ENCODE peak calls at places on chromosomes 7 and 10, in ten cellular contexts. One of them, this sample, is unnamed.
A peak's percentile ranks its signal among the peaks of the same experiment; 100 is the strongest.

GRCh38 chr10:11150255-11150731 is 132.6 kb downstream of the CELF2 start:
- DNase-seq in EL: no peak
- DNase-seq in SJSA1: no peak
- DNase-seq in pancreas: no peak
- DNase-seq in NCI-H1417: no peak
- DNase-seq in RPMI7951: no peak
- DNase-seq in naive thymus-derived CD8-positive, alpha-beta T cell: no peak
- DNase-seq in colonic mucosa: no peak
- DNase-seq in stimulated activated CD8-positive, alpha-beta memory T cell treated with anti-CD3 and anti-CD28 coated beads, Interleukin-15, amount 100 ng/mL, for 4 hours: no peak
- DNase-seq in effector CD4-positive, alpha-beta T cell: peak; percentile 36
- DNase-seq in this sample: no peak

GRCh38 chr7:108263364-108263951 is 133.3 kb upstream of the LAMB4 start:
- DNase-seq in naive thymus-derived CD8-positive, alpha-beta T cell: no peak
- DNase-seq in colonic mucosa: peak; percentile 42
- DNase-seq in pancreas: no peak
- DNase-seq in stimulated activated CD8-positive, alpha-beta memory T cell treated with anti-CD3 and anti-CD28 coated beads, Interleukin-15, amount 100 ng/mL, for 4 hours: no peak
- DNase-seq in NCI-H1417: peak; percentile 59
- DNase-seq in EL: no peak
- DNase-seq in effector CD4-positive, alpha-beta T cell: no peak
- DNase-seq in RPMI7951: no peak
- DNase-seq in SJSA1: no peak
- DNase-seq in this sample: no peak

GRCh38 chr7:151840088-151840910 is 36.6 kb downstream of the PRKAG2 start:
- DNase-seq in colonic mucosa: no peak
- DNase-seq in NCI-H1417: no peak
- DNase-seq in pancreas: no peak
- DNase-seq in naive thymus-derived CD8-positive, alpha-beta T cell: no peak
- DNase-seq in effector CD4-positive, alpha-beta T cell: no peak
- DNase-seq in RPMI7951: no peak
- DNase-seq in SJSA1: no peak
- DNase-seq in EL: no peak
- DNase-seq in stimulated activated CD8-positive, alpha-beta memory T cell treated with anti-CD3 and anti-CD28 coated beads, Interleukin-15, amount 100 ng/mL, for 4 hours: no peak
- DNase-seq in this sample: no peak

GRCh38 chr10:74103560-74104248 is 46.9 kb downstream of the AP3M1 start:
- DNase-seq in NCI-H1417: no peak
- DNase-seq in stimulated activated CD8-positive, alpha-beta memory T cell treated with anti-CD3 and anti-CD28 coated beads, Interleukin-15, amount 100 ng/mL, for 4 hours: no peak
- DNase-seq in SJSA1: no peak
- DNase-seq in pancreas: no peak
- DNase-seq in naive thymus-derived CD8-positive, alpha-beta T cell: no peak
- DNase-seq in effector CD4-positive, alpha-beta T cell: no peak
- DNase-seq in EL: peak; percentile 21
- DNase-seq in RPMI7951: peak; percentile 28
- DNase-seq in colonic mucosa: no peak
- DNase-seq in this sample: no peak

GRCh38 chr7:118085000-118085399 is 99.0 kb upstream of the LSM8 start:
- DNase-seq in RPMI7951: no peak
- DNase-seq in effector CD4-positive, alpha-beta T cell: no peak
- DNase-seq in pancreas: no peak
- DNase-seq in NCI-H1417: no peak
- DNase-seq in colonic mucosa: no peak
- DNase-seq in naive thymus-derived CD8-positive, alpha-beta T cell: no peak
- DNase-seq in SJSA1: no peak
- DNase-seq in EL: no peak
- DNase-seq in stimulated activated CD8-positive, alpha-beta memory T cell treated with anti-CD3 and anti-CD28 coated beads, Interleukin-15, amount 100 ng/mL, for 4 hours: no peak
- DNase-seq in this sample: no peak

GRCh38 chr10:17109475-17110207 is 20.0 kb downstream of the CUBN start:
- DNase-seq in RPMI7951: peak; percentile 92
- DNase-seq in stimulated activated CD8-positive, alpha-beta memory T cell treated with anti-CD3 and anti-CD28 coated beads, Interleukin-15, amount 100 ng/mL, for 4 hours: no peak
- DNase-seq in SJSA1: no peak
- DNase-seq in NCI-H1417: no peak
- DNase-seq in effector CD4-positive, alpha-beta T cell: no peak
- DNase-seq in naive thymus-derived CD8-positive, alpha-beta T cell: no peak
- DNase-seq in EL: peak; percentile 78
- DNase-seq in colonic mucosa: no peak
- DNase-seq in pancreas: no peak
- DNase-seq in this sample: peak; percentile 76

GRCh38 chr10:27611861-27612450 is 107.9 kb downstream of the RAB18 start:
- DNase-seq in effector CD4-positive, alpha-beta T cell: no peak
- DNase-seq in pancreas: no peak
- DNase-seq in RPMI7951: no peak
- DNase-seq in SJSA1: no peak
- DNase-seq in naive thymus-derived CD8-positive, alpha-beta T cell: no peak
- DNase-seq in EL: no peak
- DNase-seq in NCI-H1417: peak; percentile 57
- DNase-seq in stimulated activated CD8-positive, alpha-beta memory T cell treated with anti-CD3 and anti-CD28 coated beads, Interleukin-15, amount 100 ng/mL, for 4 hours: no peak
- DNase-seq in colonic mucosa: no peak
- DNase-seq in this sample: no peak

GRCh38 chr10:43968961-43969360 is 320.3 kb upstream of the ZNF32 start:
- DNase-seq in SJSA1: no peak
- DNase-seq in colonic mucosa: no peak
- DNase-seq in naive thymus-derived CD8-positive, alpha-beta T cell: no peak
- DNase-seq in EL: no peak
- DNase-seq in stimulated activated CD8-positive, alpha-beta memory T cell treated with anti-CD3 and anti-CD28 coated beads, Interleukin-15, amount 100 ng/mL, for 4 hours: no peak
- DNase-seq in pancreas: no peak
- DNase-seq in RPMI7951: no peak
- DNase-seq in effector CD4-positive, alpha-beta T cell: no peak
- DNase-seq in NCI-H1417: no peak
- DNase-seq in this sample: no peak

GRCh38 chr10:120012133-120012405 is 119.5 kb downstream of the SEC23IP start:
- DNase-seq in naive thymus-derived CD8-positive, alpha-beta T cell: no peak
- DNase-seq in colonic mucosa: no peak
- DNase-seq in RPMI7951: no peak
- DNase-seq in pancreas: no peak
- DNase-seq in SJSA1: no peak
- DNase-seq in NCI-H1417: no peak
- DNase-seq in effector CD4-positive, alpha-beta T cell: no peak
- DNase-seq in EL: no peak
- DNase-seq in stimulated activated CD8-positive, alpha-beta memory T cell treated with anti-CD3 and anti-CD28 coated beads, Interleukin-15, amount 100 ng/mL, for 4 hours: no peak
- DNase-seq in this sample: no peak

GRCh38 chr7:152313217-152313616 is 122.6 kb downstream of the KMT2C start:
- DNase-seq in effector CD4-positive, alpha-beta T cell: no peak
- DNase-seq in EL: no peak
- DNase-seq in SJSA1: no peak
- DNase-seq in pancreas: no peak
- DNase-seq in RPMI7951: no peak
- DNase-seq in NCI-H1417: no peak
- DNase-seq in stimulated activated CD8-positive, alpha-beta memory T cell treated with anti-CD3 and anti-CD28 coated beads, Interleukin-15, amount 100 ng/mL, for 4 hours: no peak
- DNase-seq in colonic mucosa: no peak
- DNase-seq in naive thymus-derived CD8-positive, alpha-beta T cell: no peak
- DNase-seq in this sample: no peak

GRCh38 chr10:70396140-70396539 is 7.8 kb upstream of the EIF4EBP2 start:
- DNase-seq in SJSA1: no peak
- DNase-seq in RPMI7951: no peak
- DNase-seq in NCI-H1417: no peak
- DNase-seq in effector CD4-positive, alpha-beta T cell: no peak
- DNase-seq in EL: no peak
- DNase-seq in colonic mucosa: no peak
- DNase-seq in naive thymus-derived CD8-positive, alpha-beta T cell: no peak
- DNase-seq in pancreas: no peak
- DNase-seq in stimulated activated CD8-positive, alpha-beta memory T cell treated with anti-CD3 and anti-CD28 coated beads, Interleukin-15, amount 100 ng/mL, for 4 hours: no peak
- DNase-seq in this sample: no peak

GRCh38 chr7:155349601-155350331 is 52.1 kb downstream of the INSIG1 start:
- DNase-seq in pancreas: no peak
- DNase-seq in NCI-H1417: no peak
- DNase-seq in stimulated activated CD8-positive, alpha-beta memory T cell treated with anti-CD3 and anti-CD28 coated beads, Interleukin-15, amount 100 ng/mL, for 4 hours: no peak
- DNase-seq in effector CD4-positive, alpha-beta T cell: no peak
- DNase-seq in naive thymus-derived CD8-positive, alpha-beta T cell: no peak
- DNase-seq in EL: no peak
- DNase-seq in colonic mucosa: no peak
- DNase-seq in SJSA1: no peak
- DNase-seq in RPMI7951: no peak
- DNase-seq in this sample: no peak

GRCh38 chr7:40219917-40220316 is 85.1 kb downstream of the SUGCT start:
- DNase-seq in stimulated activated CD8-positive, alpha-beta memory T cell treated with anti-CD3 and anti-CD28 coated beads, Interleukin-15, amount 100 ng/mL, for 4 hours: no peak
- DNase-seq in RPMI7951: peak; percentile 86
- DNase-seq in SJSA1: no peak
- DNase-seq in effector CD4-positive, alpha-beta T cell: no peak
- DNase-seq in colonic mucosa: no peak
- DNase-seq in naive thymus-derived CD8-positive, alpha-beta T cell: no peak
- DNase-seq in NCI-H1417: no peak
- DNase-seq in pancreas: no peak
- DNase-seq in EL: peak; percentile 89
- DNase-seq in this sample: peak; percentile 87